ENCODE peak calls at places on chromosomes 16 and 17, in six cellular contexts. M, E, Q, I, J and T are unnamed samples.

GRCh38 chr17:82536220-82537201 is 17.0 kb downstream of the FOXK2 start:
- DNase-seq in M (peak), E (no peak), Q (no peak), I (no peak), J (peak), T (no peak)

GRCh38 chr17:4476017-4476416 is 22.7 kb upstream of the SPNS2 start:
- DNase-seq in M (no peak), E (no peak), Q (no peak), I (no peak), J (no peak), T (no peak)

GRCh38 chr16:84720180-84720579 is 20.4 kb downstream of the USP10 start:
- DNase-seq in M (no peak), E (no peak), Q (no peak), I (no peak), J (peak), T (no peak)

GRCh38 chr17:34364741-34365140 is 1.7 kb upstream of the CCL1 start:
- DNase-seq in M (no peak), E (no peak), Q (no peak), I (no peak), J (no peak), T (no peak)

GRCh38 chr17:64180089-64180488 is 50.1 kb upstream of the ERN1 start:
- DNase-seq in M (no peak), E (no peak), Q (no peak), I (no peak), J (no peak), T (no peak)

GRCh38 chr17:44919885-44920564 is 4.7 kb upstream of the GFAP start:
- DNase-seq in M (peak), E (peak), Q (peak), I (peak), J (peak), T (peak)

GRCh38 chr16:735982-736453 is 4.8 kb downstream of the CIAO3 start:
- DNase-seq in M (no peak), E (no peak), Q (peak), I (no peak), J (no peak), T (no peak)

GRCh38 chr17:68775338-68775737 is 174.2 kb upstream of the FAM20A start:
- DNase-seq in M (no peak), E (no peak), Q (no peak), I (no peak), J (no peak), T (no peak)

GRCh38 chr17:55266051-55266957 is 1.5 kb downstream of the HLF start:
- DNase-seq in M (no peak), E (no peak), Q (no peak), I (no peak), J (no peak), T (peak)